ENCODE peak calls at places on chromosomes 5 and 9, in nine cellular contexts. One of them, this sample, is unnamed.
A peak's percentile ranks its signal among the peaks of the same experiment; 100 is the strongest.

GRCh38 chr5:52077941-52078825 is 694.9 kb downstream of the ISL1 start:
- DNase-seq in mesendoderm: peak; percentile 7
- DNase-seq in SJSA1: no peak
- DNase-seq in stimulated activated CD4-positive, alpha-beta T cell treated with anti-CD3 and anti-CD28 coated beads, Interleukin-1b, Interleukin-23, amount 100 ng/mL, for 24 hours: no peak
- DNase-seq in activated CD4-positive, alpha-beta T cell treated with anti-CD3 and anti-CD28 coated beads, Interleukin-2, amount 10 ng/mL, durations not matched to agents 7 days and 5 days: no peak
- DNase-seq in MCF 10A: no peak
- DNase-seq in HT-29: no peak
- DNase-seq in activated T-helper 1 cell treated with anti-CD3 and anti-CD28 coated beads, Interleukin-12 subunit alpha, Interleukin-12 subunit beta, Interleukin-2, Interleukin-4 antibody, amounts not matched to agents 30 ng/mL and 10 ng/mL and 1 ng/mL, durations not matched to agents 14 hours and 24 hours and 36 hours: no peak
- DNase-seq in frontal cortex: no peak
- DNase-seq in this sample: no peak

GRCh38 chr5:175652741-175653663 is 4.9 kb upstream of the HRH2 start:
- DNase-seq in mesendoderm: no peak
- DNase-seq in stimulated activated CD4-positive, alpha-beta T cell treated with anti-CD3 and anti-CD28 coated beads, Interleukin-1b, Interleukin-23, amount 100 ng/mL, for 24 hours: peak; percentile 35
- DNase-seq in activated T-helper 1 cell treated with anti-CD3 and anti-CD28 coated beads, Interleukin-12 subunit alpha, Interleukin-12 subunit beta, Interleukin-2, Interleukin-4 antibody, amounts not matched to agents 30 ng/mL and 10 ng/mL and 1 ng/mL, durations not matched to agents 14 hours and 24 hours and 36 hours: peak; percentile 83
- DNase-seq in frontal cortex: no peak
- DNase-seq in activated CD4-positive, alpha-beta T cell treated with anti-CD3 and anti-CD28 coated beads, Interleukin-2, amount 10 ng/mL, durations not matched to agents 7 days and 5 days: peak; percentile 87
- DNase-seq in SJSA1: no peak
- DNase-seq in MCF 10A: peak; percentile 16
- DNase-seq in HT-29: no peak
- DNase-seq in this sample: no peak

GRCh38 chr5:43281840-43282658 is 31.2 kb downstream of the HMGCS1 start:
- DNase-seq in activated T-helper 1 cell treated with anti-CD3 and anti-CD28 coated beads, Interleukin-12 subunit alpha, Interleukin-12 subunit beta, Interleukin-2, Interleukin-4 antibody, amounts not matched to agents 30 ng/mL and 10 ng/mL and 1 ng/mL, durations not matched to agents 14 hours and 24 hours and 36 hours: no peak
- DNase-seq in MCF 10A: no peak
- DNase-seq in mesendoderm: no peak
- DNase-seq in frontal cortex: no peak
- DNase-seq in stimulated activated CD4-positive, alpha-beta T cell treated with anti-CD3 and anti-CD28 coated beads, Interleukin-1b, Interleukin-23, amount 100 ng/mL, for 24 hours: no peak
- DNase-seq in SJSA1: no peak
- DNase-seq in activated CD4-positive, alpha-beta T cell treated with anti-CD3 and anti-CD28 coated beads, Interleukin-2, amount 10 ng/mL, durations not matched to agents 7 days and 5 days: no peak
- DNase-seq in HT-29: no peak
- DNase-seq in this sample: no peak

GRCh38 chr5:62127098-62127736 is 178.8 kb upstream of the KIF2A start:
- DNase-seq in stimulated activated CD4-positive, alpha-beta T cell treated with anti-CD3 and anti-CD28 coated beads, Interleukin-1b, Interleukin-23, amount 100 ng/mL, for 24 hours: no peak
- DNase-seq in frontal cortex: no peak
- DNase-seq in activated T-helper 1 cell treated with anti-CD3 and anti-CD28 coated beads, Interleukin-12 subunit alpha, Interleukin-12 subunit beta, Interleukin-2, Interleukin-4 antibody, amounts not matched to agents 30 ng/mL and 10 ng/mL and 1 ng/mL, durations not matched to agents 14 hours and 24 hours and 36 hours: no peak
- DNase-seq in HT-29: no peak
- DNase-seq in MCF 10A: no peak
- DNase-seq in mesendoderm: no peak
- DNase-seq in SJSA1: no peak
- DNase-seq in activated CD4-positive, alpha-beta T cell treated with anti-CD3 and anti-CD28 coated beads, Interleukin-2, amount 10 ng/mL, durations not matched to agents 7 days and 5 days: no peak
- DNase-seq in this sample: no peak

GRCh38 chr5:108379722-108380530 is 2.0 kb downstream of the FBXL17 start:
- DNase-seq in activated CD4-positive, alpha-beta T cell treated with anti-CD3 and anti-CD28 coated beads, Interleukin-2, amount 10 ng/mL, durations not matched to agents 7 days and 5 days: no peak
- DNase-seq in MCF 10A: no peak
- DNase-seq in stimulated activated CD4-positive, alpha-beta T cell treated with anti-CD3 and anti-CD28 coated beads, Interleukin-1b, Interleukin-23, amount 100 ng/mL, for 24 hours: no peak
- DNase-seq in mesendoderm: no peak
- DNase-seq in frontal cortex: no peak
- DNase-seq in activated T-helper 1 cell treated with anti-CD3 and anti-CD28 coated beads, Interleukin-12 subunit alpha, Interleukin-12 subunit beta, Interleukin-2, Interleukin-4 antibody, amounts not matched to agents 30 ng/mL and 10 ng/mL and 1 ng/mL, durations not matched to agents 14 hours and 24 hours and 36 hours: no peak
- DNase-seq in SJSA1: peak; percentile 9
- DNase-seq in HT-29: peak; percentile 36
- DNase-seq in this sample: no peak

GRCh38 chr5:115831163-115831768 is 10.1 kb downstream of the ATG12 start:
- DNase-seq in activated CD4-positive, alpha-beta T cell treated with anti-CD3 and anti-CD28 coated beads, Interleukin-2, amount 10 ng/mL, durations not matched to agents 7 days and 5 days: peak; percentile 41
- DNase-seq in frontal cortex: peak; percentile 25
- DNase-seq in MCF 10A: peak; percentile 63
- DNase-seq in HT-29: peak; percentile 67
- DNase-seq in stimulated activated CD4-positive, alpha-beta T cell treated with anti-CD3 and anti-CD28 coated beads, Interleukin-1b, Interleukin-23, amount 100 ng/mL, for 24 hours: no peak
- DNase-seq in activated T-helper 1 cell treated with anti-CD3 and anti-CD28 coated beads, Interleukin-12 subunit alpha, Interleukin-12 subunit beta, Interleukin-2, Interleukin-4 antibody, amounts not matched to agents 30 ng/mL and 10 ng/mL and 1 ng/mL, durations not matched to agents 14 hours and 24 hours and 36 hours: no peak
- DNase-seq in SJSA1: peak; percentile 58
- DNase-seq in mesendoderm: peak; percentile 51
- DNase-seq in this sample: no peak

GRCh38 chr9:32427111-32427873 is 42.8 kb downstream of the ACO1 start:
- DNase-seq in mesendoderm: peak; percentile 28
- DNase-seq in MCF 10A: no peak
- DNase-seq in SJSA1: no peak
- DNase-seq in stimulated activated CD4-positive, alpha-beta T cell treated with anti-CD3 and anti-CD28 coated beads, Interleukin-1b, Interleukin-23, amount 100 ng/mL, for 24 hours: no peak
- DNase-seq in activated T-helper 1 cell treated with anti-CD3 and anti-CD28 coated beads, Interleukin-12 subunit alpha, Interleukin-12 subunit beta, Interleukin-2, Interleukin-4 antibody, amounts not matched to agents 30 ng/mL and 10 ng/mL and 1 ng/mL, durations not matched to agents 14 hours and 24 hours and 36 hours: no peak
- DNase-seq in frontal cortex: no peak
- DNase-seq in activated CD4-positive, alpha-beta T cell treated with anti-CD3 and anti-CD28 coated beads, Interleukin-2, amount 10 ng/mL, durations not matched to agents 7 days and 5 days: no peak
- DNase-seq in HT-29: no peak
- DNase-seq in this sample: no peak

GRCh38 chr9:4832786-4833579 is 40.2 kb downstream of the RCL1 start:
- DNase-seq in frontal cortex: no peak
- DNase-seq in SJSA1: peak; percentile 77
- DNase-seq in stimulated activated CD4-positive, alpha-beta T cell treated with anti-CD3 and anti-CD28 coated beads, Interleukin-1b, Interleukin-23, amount 100 ng/mL, for 24 hours: peak; percentile 6
- DNase-seq in activated CD4-positive, alpha-beta T cell treated with anti-CD3 and anti-CD28 coated beads, Interleukin-2, amount 10 ng/mL, durations not matched to agents 7 days and 5 days: peak; percentile 22
- DNase-seq in MCF 10A: peak; percentile 91
- DNase-seq in activated T-helper 1 cell treated with anti-CD3 and anti-CD28 coated beads, Interleukin-12 subunit alpha, Interleukin-12 subunit beta, Interleukin-2, Interleukin-4 antibody, amounts not matched to agents 30 ng/mL and 10 ng/mL and 1 ng/mL, durations not matched to agents 14 hours and 24 hours and 36 hours: peak; percentile 48
- DNase-seq in HT-29: peak; percentile 36
- DNase-seq in mesendoderm: peak; percentile 23
- DNase-seq in this sample: peak; percentile 54

GRCh38 chr5:173325091-173325698 is 3.0 kb downstream of the STC2 start:
- DNase-seq in activated CD4-positive, alpha-beta T cell treated with anti-CD3 and anti-CD28 coated beads, Interleukin-2, amount 10 ng/mL, durations not matched to agents 7 days and 5 days: no peak
- DNase-seq in activated T-helper 1 cell treated with anti-CD3 and anti-CD28 coated beads, Interleukin-12 subunit alpha, Interleukin-12 subunit beta, Interleukin-2, Interleukin-4 antibody, amounts not matched to agents 30 ng/mL and 10 ng/mL and 1 ng/mL, durations not matched to agents 14 hours and 24 hours and 36 hours: no peak
- DNase-seq in frontal cortex: no peak
- DNase-seq in mesendoderm: no peak
- DNase-seq in SJSA1: no peak
- DNase-seq in MCF 10A: no peak
- DNase-seq in stimulated activated CD4-positive, alpha-beta T cell treated with anti-CD3 and anti-CD28 coated beads, Interleukin-1b, Interleukin-23, amount 100 ng/mL, for 24 hours: no peak
- DNase-seq in HT-29: no peak
- DNase-seq in this sample: no peak

GRCh38 chr5:14809369-14810144 is 62.0 kb downstream of the ANKH start:
- DNase-seq in activated T-helper 1 cell treated with anti-CD3 and anti-CD28 coated beads, Interleukin-12 subunit alpha, Interleukin-12 subunit beta, Interleukin-2, Interleukin-4 antibody, amounts not matched to agents 30 ng/mL and 10 ng/mL and 1 ng/mL, durations not matched to agents 14 hours and 24 hours and 36 hours: peak; percentile 74
- DNase-seq in MCF 10A: peak; percentile 86
- DNase-seq in stimulated activated CD4-positive, alpha-beta T cell treated with anti-CD3 and anti-CD28 coated beads, Interleukin-1b, Interleukin-23, amount 100 ng/mL, for 24 hours: peak; percentile 46
- DNase-seq in SJSA1: peak; percentile 85
- DNase-seq in activated CD4-positive, alpha-beta T cell treated with anti-CD3 and anti-CD28 coated beads, Interleukin-2, amount 10 ng/mL, durations not matched to agents 7 days and 5 days: peak; percentile 86
- DNase-seq in HT-29: peak; percentile 86
- DNase-seq in frontal cortex: peak; percentile 37
- DNase-seq in mesendoderm: peak; percentile 28
- DNase-seq in this sample: peak; percentile 98

This sample was measured in SW 1271.